ENCODE peak calls at places on chromosomes 16 and 17, in ten cellular contexts. S is Caco-2; K is PC-3; V is brain microvascular endothelial cell; N is thoracic aorta; X is heart left ventricle; R is iPS DF 6.9; B is CD8-positive, alpha-beta memory T cell; F is right cardiac atrium; I is NT2/D1. Q is an unnamed sample.
A peak's percentile ranks its signal among the peaks of the same experiment; 100 is the strongest.

GRCh38 chr17:7912927-7913524 is 3.1 kb downstream of the RNF227 start:
- DNase-seq in B (peak; percentile 59), N (no peak), S (peak; percentile 50), F (no peak), K (peak; percentile 73), R (no peak), X (no peak), V (peak; percentile 49), I (no peak), Q (no peak)

GRCh38 chr16:75401697-75402096 is 31.6 kb downstream of the CFDP1 start:
- DNase-seq in I (no peak), S (no peak), K (no peak), X (no peak), N (no peak), V (no peak), F (no peak), R (no peak), B (no peak), Q (no peak)

GRCh38 chr17:58818654-58819053 is 63.0 kb downstream of the PPM1E start:
- DNase-seq in N (no peak), R (no peak), B (no peak), X (no peak), I (no peak), S (no peak), F (no peak), K (no peak), V (no peak), Q (no peak)

GRCh38 chr17:74641224-74641948 is 17.8 kb upstream of the CD300E start:
- DNase-seq in F (no peak), B (no peak), X (no peak), S (peak; percentile 20), N (no peak), V (no peak), I (no peak), K (no peak), R (no peak), Q (no peak)

GRCh38 chr16:4913774-4914525 is 23.0 kb downstream of the PPL start:
- DNase-seq in B (no peak), N (no peak), X (no peak), S (no peak), V (no peak), I (no peak), R (no peak), K (no peak), F (no peak), Q (no peak)

GRCh38 chr17:67003231-67003630 is 38.7 kb downstream of the CACNG4 start:
- DNase-seq in B (no peak), I (no peak), V (no peak), K (no peak), X (no peak), F (no peak), S (no peak), N (no peak), R (no peak), Q (no peak)

GRCh38 chr17:67246648-67247415 is 1.8 kb upstream of the HELZ start:
- DNase-seq in B (peak; percentile 77), R (no peak), V (peak; percentile 36), X (no peak), I (no peak), F (no peak), N (no peak), K (peak; percentile 98), S (peak; percentile 85), Q (no peak)

GRCh38 chr17:41773731-41774193 is 12.7 kb downstream of the JUP start:
- DNase-seq in B (no peak), X (no peak), S (no peak), R (no peak), N (no peak), I (no peak), K (no peak), V (no peak), F (peak; percentile 50), Q (no peak)

GRCh38 chr17:64275016-64275415 is 12.0 kb upstream of the TEX2 start:
- DNase-seq in R (no peak), S (no peak), K (no peak), B (no peak), F (no peak), X (no peak), I (no peak), N (no peak), V (no peak), Q (no peak)

GRCh38 chr17:64269687-64270649 is 6.9 kb upstream of the TEX2 start:
- DNase-seq in V (no peak), R (no peak), B (no peak), S (no peak), K (no peak), I (no peak), F (no peak), N (no peak), X (no peak), Q (no peak)

GRCh38 chr17:64273006-64273405 is 9.9 kb upstream of the TEX2 start:
- DNase-seq in R (no peak), B (no peak), K (no peak), V (no peak), I (no peak), N (no peak), S (no peak), F (no peak), X (no peak), Q (no peak)

GRCh38 chr17:64264891-64265290 is 1.8 kb upstream of the TEX2 start:
- DNase-seq in B (no peak), I (no peak), S (no peak), K (no peak), N (no peak), R (no peak), V (no peak), F (no peak), X (no peak), Q (no peak)

DNA sequence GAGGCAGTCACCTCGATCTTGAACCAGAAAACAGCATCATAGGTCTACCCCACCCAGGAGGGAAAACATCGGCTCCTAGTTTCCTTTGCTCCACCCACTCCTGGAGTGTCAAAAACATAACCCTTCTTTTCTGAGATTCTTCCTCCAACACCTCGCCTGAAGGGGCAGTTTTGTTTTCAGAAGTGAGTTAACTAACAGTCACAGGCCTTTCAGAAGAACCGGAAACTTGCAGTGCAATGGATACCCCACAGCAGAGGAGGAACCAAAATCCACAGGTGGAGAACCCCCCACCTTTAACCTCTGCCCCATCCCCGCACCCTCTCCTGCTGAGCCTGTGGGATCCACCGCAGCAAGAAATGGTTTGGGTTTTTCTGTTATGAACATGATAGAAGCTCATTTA is 7.8 kb upstream of the TEX2 start:
- DNase-seq in X (no peak), K (no peak), V (no peak), B (no peak), F (no peak), N (no peak), I (no peak), R (no peak), S (no peak), Q (no peak)
- H3K27me3 ChIP-seq in X (no peaks in the 10 kb centered on the region), K (no peaks in the 10 kb centered on the region), V (no peaks in the 10 kb centered on the region), B (no peaks in the 10 kb centered on the region), F (no peaks in the 10 kb centered on the region), N (no peaks in the 10 kb centered on the region), I (no peaks in the 10 kb centered on the region), R (no peaks in the 10 kb centered on the region), S (no peaks in the 10 kb centered on the region), Q (no peaks in the 10 kb centered on the region)

GRCh38 chr16:54285414-54286066 is 1.0 kb downstream of the IRX3 start:
- DNase-seq in N (no peak), I (no peak), F (peak; percentile 79), B (no peak), S (peak; percentile 56), V (no peak), X (peak; percentile 37), R (no peak), K (no peak), Q (no peak)

GRCh38 chr16:54284931-54285413 is 1.6 kb downstream of the IRX3 start:
- DNase-seq in X (peak; percentile 38), F (peak; percentile 69), B (no peak), R (no peak), I (no peak), K (no peak), S (no peak), N (no peak), V (no peak), Q (no peak)

GRCh38 chr16:54286330-54287017 is at the start of gene IRX3:
- DNase-seq in K (peak; percentile 19), N (no peak), B (no peak), F (peak; percentile 96), V (peak; percentile 63), R (no peak), X (peak; percentile 90), I (peak; percentile 84), S (peak; percentile 90), Q (no peak)

GRCh38 chr16:54287018-54287757 is 601 bp upstream of the IRX3 start:
- DNase-seq in V (no peak), F (no peak), X (no peak), R (no peak), B (no peak), K (no peak), S (no peak), I (no peak), N (no peak), Q (no peak)

DNA sequence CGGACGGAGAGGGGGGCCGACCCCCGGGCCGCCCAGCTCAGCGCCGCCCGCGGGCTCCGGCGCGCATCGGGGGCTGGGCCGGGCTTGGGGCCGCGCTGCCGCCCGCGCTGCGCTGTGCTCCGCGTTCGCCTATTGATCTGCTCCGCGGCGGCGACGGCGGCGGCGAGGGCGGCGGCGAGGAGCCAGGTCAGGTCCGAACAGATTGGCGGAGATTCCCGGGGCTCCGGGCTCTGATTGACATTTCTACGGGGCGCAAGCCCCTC is 589 bp downstream of the IRX3 start:
- DNase-seq in V (no peak), B (no peak), F (no peak), N (no peak), X (no peak), S (no peak), K (no peak), I (no peak), R (no peak), Q (no peak)
- H3K27me3 ChIP-seq in V (peaks cover 78% of the 10 kb centered on the region), B (no peaks in the 10 kb centered on the region), F (no peaks in the 10 kb centered on the region), N (peaks cover 12% of the 10 kb centered on the region), X (no peaks in the 10 kb centered on the region), S (no peaks in the 10 kb centered on the region), K (peaks cover 46% of the 10 kb centered on the region), I (peaks cover 84% of the 10 kb centered on the region), R (peaks cover 70% of the 10 kb centered on the region), Q (peaks cover 3% of the 10 kb centered on the region)

DNA sequence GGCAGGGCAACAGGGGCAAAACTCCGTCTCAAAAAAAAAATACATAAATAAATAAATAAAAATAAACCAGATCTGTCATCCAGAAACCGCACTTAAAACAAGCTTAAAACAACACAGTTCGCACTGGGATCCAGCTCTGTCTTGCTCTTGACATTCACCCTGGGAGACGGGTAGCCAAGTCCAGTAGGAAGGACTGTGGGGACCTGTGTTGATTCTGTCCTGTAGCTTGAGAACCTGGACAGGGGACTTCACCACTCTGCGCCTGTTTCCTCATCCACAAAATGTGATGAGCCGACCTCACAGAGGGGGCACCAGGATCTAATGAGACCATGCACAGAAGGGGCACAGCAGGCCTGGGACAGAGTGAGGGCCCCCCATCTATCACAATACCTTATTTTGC is 1.5 kb upstream of the RAI1 start:
- DNase-seq in I (no peak), K (no peak), X (no peak), N (no peak), B (no peak), V (no peak), S (no peak), F (peak; percentile 21), R (no peak), Q (no peak)
- H3K27me3 ChIP-seq in I (peaks cover 71% of the 10 kb centered on the region), K (no peaks in the 10 kb centered on the region), X (no peaks in the 10 kb centered on the region), N (no peaks in the 10 kb centered on the region), B (no peaks in the 10 kb centered on the region), V (no peaks in the 10 kb centered on the region), S (no peaks in the 10 kb centered on the region), F (no peaks in the 10 kb centered on the region), R (peaks cover 67% of the 10 kb centered on the region), Q (no peaks in the 10 kb centered on the region)

GRCh38 chr17:47872651-47873161 is 21.7 kb upstream of the SP6 start:
- DNase-seq in S (no peak), R (no peak), I (peak; percentile 20), V (no peak), K (no peak), F (no peak), X (no peak), B (no peak), N (no peak), Q (no peak)

GRCh38 chr17:47872019-47872650 is 21.2 kb upstream of the SP6 start:
- DNase-seq in N (no peak), B (no peak), X (no peak), K (no peak), S (no peak), V (no peak), R (no peak), I (no peak), F (no peak), Q (no peak)

GRCh38 chr17:47875011-47875471 is 21.0 kb upstream of the SP2 start:
- DNase-seq in N (no peak), I (no peak), B (no peak), S (no peak), R (no peak), X (no peak), F (no peak), K (no peak), V (no peak), Q (no peak)

GRCh38 chr17:47875586-47875985 is 20.4 kb upstream of the SP2 start:
- DNase-seq in V (no peak), I (no peak), R (no peak), X (no peak), F (no peak), K (no peak), N (no peak), B (no peak), S (no peak), Q (no peak)

GRCh38 chr17:47873200-47874090 is 22.5 kb upstream of the SP6 start:
- DNase-seq in S (no peak), B (no peak), X (no peak), K (no peak), N (no peak), V (no peak), I (no peak), F (no peak), R (no peak), Q (no peak)
- H3K27me3 ChIP-seq in S (no peaks in the 10 kb centered on the region), B (peaks cover 17% of the 10 kb centered on the region), X (no peaks in the 10 kb centered on the region), K (no peaks in the 10 kb centered on the region), N (peaks cover 8% of the 10 kb centered on the region), V (peaks cover 55% of the 10 kb centered on the region), I (peaks cover 15% of the 10 kb centered on the region), F (no peaks in the 10 kb centered on the region), R (peaks cover 4% of the 10 kb centered on the region), Q (no peaks in the 10 kb centered on the region)

Q was measured in vagina.